ENCODE peak calls at places on chromosomes 1 and 21, in six cellular contexts. Y is neural progenitor cell, E is GM23248, Z is PC-3, H is OCI-LY7, P is HCT116. W is an unnamed sample. For H3K9me3, the result is how much of the 10 kb centered on the place peaks cover.

GRCh38 chr1:112788561-112788960 is 73.4 kb upstream of the PPM1J start:
- DNase-seq in Y (no peak), E (peak), Z (no peak), H (no peak), P (no peak), W (no peak)

GRCh38 chr21:32782698-32783097 is 11.1 kb upstream of the PAXBP1 start:
- DNase-seq in Y (no peak), E (peak), Z (no peak), H (no peak), P (no peak), W (no peak)

GRCh38 chr21:34020934-34021553 is 52.3 kb upstream of the MRPS6 start:
- DNase-seq in Y (no peak), E (no peak), Z (no peak), H (no peak), P (no peak), W (no peak)

GRCh38 chr1:89635825-89636815 is 3.2 kb downstream of the LRRC8C start:
- DNase-seq in Y (no peak), E (peak), Z (peak), H (no peak), P (no peak), W (no peak)

GRCh38 chr1:41442697-41443251 is 41.7 kb downstream of the EDN2 start:
- DNase-seq in Y (no peak), E (peak), Z (no peak), H (no peak), P (no peak), W (no peak)

GRCh38 chr21:46156378-46156645 is 933 bp upstream of the FTCD start:
- DNase-seq in Y (no peak), E (no peak), Z (no peak), H (no peak), P (no peak), W (no peak)

GRCh38 chr1:29749546-29749945 is 513.2 kb downstream of the PTPRU start:
- DNase-seq in Y (no peak), E (no peak), Z (no peak), H (no peak), P (no peak), W (no peak)

GRCh38 chr1:167799747-167800146 is 78.0 kb downstream of the MPZL1 start:
- DNase-seq in Y (no peak), E (no peak), Z (no peak), H (no peak), P (no peak), W (no peak)

GRCh38 chr1:230498704-230499103 is 72.6 kb upstream of the PGBD5 start:
- DNase-seq in Y (no peak), E (no peak), Z (no peak), H (no peak), P (no peak), W (no peak)

GRCh38 chr1:52159033-52159789 is 17.3 kb downstream of the ZFYVE9 start:
- DNase-seq in Y (no peak), E (peak), Z (peak), H (no peak), P (no peak), W (no peak)

GRCh38 chr1:219938706-219939105 is 10.3 kb upstream of the SLC30A10 start:
- DNase-seq in Y (no peak), E (peak), Z (peak), H (no peak), P (no peak), W (no peak)

GRCh38 chr1:69191280-69191679 is 376.4 kb upstream of the LRRC7 start:
- DNase-seq in Y (no peak), E (no peak), Z (no peak), H (no peak), P (no peak), W (no peak)

GRCh38 chr21:38956006-38956405 is 150.3 kb downstream of the ETS2 start:
- DNase-seq in Y (no peak), E (no peak), Z (no peak), H (no peak), P (no peak), W (no peak)

GRCh38 chr1:171740987-171741871 is 636 bp downstream of the VAMP4 start:
- DNase-seq in Y (peak), E (peak), Z (peak), H (peak), P (no peak), W (peak)

GRCh38 chr1:51234721-51235425 is 1.2 kb upstream of the RNF11 start:
- DNase-seq in Y (no peak), E (peak), Z (peak), H (peak), P (no peak), W (peak)

GRCh38 chr1:219324629-219325367 is 151.1 kb downstream of the LYPLAL1 start:
- DNase-seq in Y (no peak), E (peak), Z (peak), H (no peak), P (peak), W (no peak)

GRCh38 chr1:247287460-247287859 is 31.6 kb downstream of the VN1R5 start:
- DNase-seq in Y (no peak), E (no peak), Z (peak), H (no peak), P (no peak), W (no peak)

GRCh38 chr1:48645883-48646282 is 130.8 kb downstream of the BEND5 start:
- DNase-seq in Y (no peak), E (no peak), Z (no peak), H (no peak), P (no peak), W (no peak)

GRCh38 chr1:69315823-69316222 is 251.9 kb upstream of the LRRC7 start:
- DNase-seq in Y (no peak), E (no peak), Z (no peak), H (no peak), P (no peak), W (no peak)

GRCh38 chr1:56644941-56645662 is at the start of gene PRKAA2:
- DNase-seq in Y (peak), E (peak), Z (peak), H (no peak), P (no peak), W (peak)

GRCh38 chr1:3419415-3420204 is 34.9 kb upstream of the ARHGEF16 start:
- DNase-seq in Y (no peak), E (peak), Z (peak), H (no peak), P (no peak), W (no peak)

GRCh38 chr1:9047019-9047418 is 20.8 kb upstream of the SLC2A7 start:
- DNase-seq in Y (no peak), E (no peak), Z (no peak), H (no peak), P (no peak), W (peak)

GRCh38 chr1:31421404-31422040 is 8.5 kb downstream of the SERINC2 start:
- DNase-seq in Y (peak), E (peak), Z (peak), H (peak), P (no peak), W (peak)

GRCh38 chr21:34189506-34189905 is 116.1 kb downstream of the MRPS6 start:
- DNase-seq in Y (peak), E (no peak), Z (no peak), H (no peak), P (no peak), W (no peak)

GRCh38 chr1:207497951-207498350 is 2.0 kb downstream of the CR1 start:
- DNase-seq in Y (no peak), E (no peak), Z (no peak), H (no peak), P (no peak), W (no peak)

GRCh38 chr1:230141797-230142607 is 75.0 kb downstream of the GALNT2 start:
- DNase-seq in Y (no peak), E (no peak), Z (no peak), H (no peak), P (no peak), W (no peak)

GRCh38 chr1:201946224-201946908 is at the start of gene LMOD1:
- DNase-seq in Y (peak), E (peak), Z (peak), H (no peak), P (no peak), W (no peak)

GRCh38 chr1:51519857-51520699 is 1.0 kb upstream of the EPS15 start:
- DNase-seq in Y (no peak), E (peak), Z (peak), H (no peak), P (no peak), W (no peak)

GRCh38 chr1:87149166-87150065 is 179.3 kb upstream of the LMO4 start:
- DNase-seq in Y (no peak), E (peak), Z (peak), H (no peak), P (no peak), W (no peak)

GRCh38 chr1:41333146-41333784 is 28.0 kb upstream of the FOXO6 start:
- DNase-seq in Y (no peak), E (peak), Z (peak), H (no peak), P (no peak), W (no peak)

GRCh38 chr1:168135982-168136708 is 585 bp downstream of the GPR161 start:
- DNase-seq in Y (peak), E (peak), Z (peak), H (no peak), P (no peak), W (no peak)

DNA sequence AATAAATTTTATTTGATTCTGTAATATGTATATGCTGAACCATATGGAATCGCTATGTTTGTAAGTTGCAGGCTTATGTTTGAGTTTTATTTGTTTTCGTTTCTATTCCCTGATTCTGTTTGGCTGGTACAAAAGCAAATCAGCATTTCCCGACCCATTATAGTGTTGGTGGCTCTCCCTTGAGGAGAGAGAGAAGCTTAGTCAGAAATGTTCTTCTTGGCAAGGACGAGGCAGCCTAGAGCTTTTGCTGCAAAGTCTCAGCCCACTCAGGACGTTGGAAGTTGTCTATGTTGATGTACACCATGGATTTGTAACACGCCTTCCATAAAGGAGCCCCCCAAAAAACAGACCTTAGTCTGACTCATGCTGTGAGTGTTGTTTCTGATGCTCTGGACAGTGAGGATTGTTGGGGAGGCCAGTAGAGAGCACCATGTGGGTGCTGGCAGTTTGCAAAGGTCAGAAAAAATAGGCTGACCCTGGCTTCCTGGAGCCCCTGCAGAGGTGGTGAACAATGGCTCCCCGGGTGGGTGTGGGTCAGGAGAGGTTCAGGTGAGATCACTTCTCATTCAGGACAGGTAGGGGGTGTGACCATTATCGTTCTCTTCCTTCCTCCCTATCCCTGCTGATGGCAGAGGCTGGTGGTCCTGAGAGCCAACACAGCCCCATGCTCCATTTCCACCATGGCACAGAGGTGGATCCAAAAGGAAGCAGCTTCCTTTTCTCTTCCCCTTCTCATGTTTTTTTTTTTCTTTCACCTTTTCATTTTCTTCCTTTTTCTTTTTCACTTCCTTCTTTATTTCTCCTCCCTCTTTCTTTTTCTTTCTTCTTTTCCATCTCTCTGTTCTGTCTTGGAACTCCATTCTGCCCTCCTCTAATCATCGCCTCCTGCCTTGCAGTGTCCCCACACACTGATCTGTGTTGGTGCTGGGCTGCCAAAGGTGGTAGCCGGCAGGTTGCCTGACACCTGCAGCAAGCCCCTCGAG is 84.4 kb upstream of the CNTN2 start:
- DNase-seq in Y (no peak), E (no peak), Z (no peak), H (no peak), P (no peak), W (no peak)
- TF ChIP-seq EZH2phosphoT487 in Y (no peak), E (no peak), Z (no peak), H (no peak), P (no peak), W (no peak)

GRCh38 chr1:228240411-228241240 is 32.8 kb downstream of the OBSCN start:
- DNase-seq in Y (no peak), E (no peak), Z (no peak), H (no peak), P (no peak), W (no peak)

GRCh38 chr1:228242313-228242864 is 34.5 kb downstream of the OBSCN start:
- DNase-seq in Y (no peak), E (no peak), Z (no peak), H (peak), P (no peak), W (no peak)

GRCh38 chr1:228245111-228245510 is 37.3 kb downstream of the OBSCN start:
- DNase-seq in Y (no peak), E (no peak), Z (no peak), H (no peak), P (no peak), W (no peak)

GRCh38 chr1:228241259-228241658 is 33.4 kb downstream of the OBSCN start:
- DNase-seq in Y (no peak), E (no peak), Z (no peak), H (no peak), P (no peak), W (no peak)

GRCh38 chr1:228243093-228243492 is 35.2 kb downstream of the OBSCN start:
- DNase-seq in Y (no peak), E (no peak), Z (no peak), H (no peak), P (no peak), W (no peak)
- H3K9me3 ChIP-seq in Y (under half), E (under half), Z (half or more), H (half or more), P (under half), W (under half)

GRCh38 chr1:59763418-59763817 is 51.3 kb upstream of the HOOK1 start:
- DNase-seq in Y (no peak), E (no peak), Z (no peak), H (no peak), P (no peak), W (no peak)
- H3K27ac ChIP-seq in Y (no peak), E (no peak), Z (no peak), H (no peak), P (no peak), W (no peak)

DNA sequence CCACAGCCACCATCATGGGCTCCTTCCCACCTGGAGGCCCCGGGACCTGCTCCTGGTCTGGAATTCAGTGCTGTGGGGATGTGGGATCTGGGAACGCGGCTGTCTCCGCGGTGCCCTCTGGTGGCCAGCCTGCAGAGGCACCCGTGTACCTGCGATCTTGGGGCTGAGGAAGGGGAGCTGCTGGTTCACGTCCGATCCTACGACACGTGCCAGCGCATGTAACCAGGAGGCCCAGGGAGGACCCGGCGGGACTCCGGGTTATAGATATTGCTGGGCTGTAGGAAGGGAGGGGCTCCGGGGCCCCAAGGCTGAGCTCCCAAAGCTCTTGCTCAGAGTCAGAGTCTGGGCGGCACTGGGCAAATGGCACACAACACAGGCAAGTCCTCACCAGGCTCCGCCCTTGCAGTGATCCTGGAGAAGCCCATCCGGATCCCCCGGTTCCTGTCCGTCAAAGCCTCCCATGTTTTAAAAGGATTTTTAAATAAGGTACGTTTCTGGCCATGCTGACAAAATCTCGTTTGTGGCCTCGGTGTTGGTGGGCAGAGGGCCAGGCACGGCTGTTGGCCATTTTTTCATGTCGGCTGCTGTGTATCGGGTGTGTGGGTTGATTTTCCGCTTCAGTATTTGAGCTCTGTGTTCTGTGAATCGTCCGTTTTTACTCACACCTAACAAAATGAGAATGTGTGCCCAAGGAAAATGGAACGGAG is 20.1 kb downstream of the FAAP20 start:
- DNase-seq in Y (peak), E (peak), Z (peak), H (peak), P (peak), W (peak)
- TF ChIP-seq EZH2phosphoT487 in Y (no peak), E (no peak), Z (no peak), H (no peak), P (no peak), W (no peak)

DNA sequence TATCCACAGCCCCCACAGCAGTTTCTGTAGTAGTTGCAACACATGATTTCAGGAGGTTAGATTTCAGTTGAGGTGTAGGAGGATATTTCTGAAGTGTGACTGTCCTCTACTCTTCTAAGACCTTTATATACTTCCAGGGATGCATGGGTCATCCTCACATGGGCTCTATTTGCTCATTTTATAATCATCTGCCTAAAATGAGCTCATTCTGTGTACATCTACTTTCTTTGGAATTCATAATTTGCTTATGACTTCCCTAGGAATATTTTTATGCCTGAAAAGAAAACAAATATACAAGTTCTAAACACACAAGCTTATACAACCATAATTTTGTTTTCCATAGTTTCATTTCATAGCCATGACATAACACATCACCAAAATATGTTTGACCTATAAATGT is at the start of gene KRTAP21-2:
- DNase-seq in Y (no peak), E (no peak), Z (no peak), H (no peak), P (no peak), W (no peak)
- H3K9me3 ChIP-seq in Y (under half), E (under half), Z (under half), H (under half), P (under half), W (under half)

DNA sequence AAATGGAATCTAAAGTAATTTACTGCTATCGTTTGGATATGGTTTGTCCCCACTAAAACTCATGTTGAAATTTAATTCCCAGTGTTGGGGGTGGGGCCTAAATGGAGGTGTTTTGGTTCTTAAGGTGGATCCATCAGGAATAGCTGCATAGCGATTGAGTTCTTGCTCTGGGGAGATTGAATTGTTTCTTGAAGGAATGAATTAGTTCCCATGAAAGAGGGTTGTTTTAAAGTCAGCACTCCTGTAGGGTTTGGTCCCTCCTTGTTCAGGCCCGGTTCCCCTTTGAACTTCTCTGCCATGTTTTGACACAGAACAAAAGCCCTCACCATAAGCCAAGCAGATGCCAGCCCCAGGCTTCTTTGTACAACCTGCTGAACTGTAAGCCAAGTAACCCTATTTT is 170.9 kb downstream of the COL11A1 start:
- DNase-seq in Y (peak), E (no peak), Z (no peak), H (no peak), P (no peak), W (no peak)
- H3K27ac ChIP-seq in Y (no peak), E (no peak), Z (no peak), H (no peak), P (no peak), W (no peak)

GRCh38 chr21:41633627-41634026 is 125.7 kb upstream of the TMPRSS2 start:
- DNase-seq in Y (no peak), E (no peak), Z (no peak), H (no peak), P (no peak), W (no peak)

GRCh38 chr21:41632748-41633475 is 125.0 kb upstream of the TMPRSS2 start:
- DNase-seq in Y (no peak), E (no peak), Z (peak), H (no peak), P (no peak), W (no peak)

GRCh38 chr21:41630917-41631316 is 123.0 kb upstream of the TMPRSS2 start:
- DNase-seq in Y (no peak), E (no peak), Z (no peak), H (no peak), P (no peak), W (no peak)

GRCh38 chr21:41630249-41630648 is 122.3 kb upstream of the TMPRSS2 start:
- DNase-seq in Y (no peak), E (peak), Z (peak), H (no peak), P (peak), W (no peak)

DNA sequence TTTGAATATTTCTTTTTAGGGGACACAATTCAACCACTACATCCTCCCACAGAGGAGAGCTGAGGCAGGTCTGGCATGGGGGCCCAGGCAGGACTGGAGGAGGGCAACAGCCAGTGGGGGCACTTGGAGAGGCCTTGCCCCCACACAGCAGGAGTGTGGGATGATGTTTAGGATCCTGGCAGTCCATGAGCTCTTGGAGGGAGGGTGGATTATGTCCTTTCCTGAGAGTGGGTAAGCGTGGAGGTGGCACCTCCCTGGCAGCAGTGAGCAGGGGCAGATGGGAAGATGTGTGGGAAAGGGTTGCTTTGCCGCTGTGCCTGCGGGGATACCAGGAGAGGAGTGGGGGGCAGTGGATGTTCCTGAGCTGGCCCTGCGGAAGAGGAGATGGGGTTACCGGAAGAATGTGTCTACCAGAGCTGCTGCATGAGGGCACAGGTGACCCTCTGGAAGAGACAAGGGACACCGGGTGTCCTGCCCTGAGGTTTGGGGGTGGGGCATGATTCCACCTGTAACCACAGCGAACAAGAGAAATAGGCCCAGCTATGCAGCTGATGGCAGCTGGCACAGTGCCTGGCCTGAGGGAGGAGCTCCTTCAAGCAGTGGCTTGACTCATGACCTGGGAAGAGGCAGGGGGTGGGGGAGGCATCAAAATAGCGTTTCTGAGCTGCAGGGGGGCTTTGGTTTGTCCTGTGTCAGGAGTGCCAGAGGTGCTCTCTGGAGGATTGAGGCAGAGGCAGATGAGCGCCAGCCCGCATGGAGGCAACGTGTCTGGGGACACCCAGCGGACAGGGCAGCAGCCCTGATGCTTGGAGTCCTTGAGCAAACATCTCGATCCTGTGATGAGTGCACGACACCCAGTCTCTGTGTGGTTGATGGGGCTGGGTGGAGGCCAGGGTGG is 123.9 kb upstream of the TMPRSS2 start:
- DNase-seq in Y (no peak), E (peak), Z (peak), H (no peak), P (no peak), W (peak)
- TF ChIP-seq EZH2phosphoT487 in Y (no peak), E (no peak), Z (no peak), H (no peak), P (no peak), W (no peak)